ENCODE peak calls at places on chromosomes 6 and 20, in seven cellular contexts. One of them, this sample, is unnamed.

GRCh38 chr20:51802170-51802745 is at the start of gene SALL4:
- DNase-seq in GM12878: no peak
- DNase-seq in breast epithelium: no peak
- DNase-seq in transverse colon: no peak
- DNase-seq in lower lobe of right lung: no peak
- DNase-seq in stomach: peak; percentile 25
- DNase-seq in adrenal gland: no peak
- DNase-seq in this sample: no peak

GRCh38 chr6:129331450-129332138 is 378.4 kb downstream of the ARHGAP18 start:
- DNase-seq in GM12878: no peak
- DNase-seq in breast epithelium: no peak
- DNase-seq in transverse colon: no peak
- DNase-seq in adrenal gland: no peak
- DNase-seq in stomach: no peak
- DNase-seq in lower lobe of right lung: no peak
- DNase-seq in this sample: no peak

GRCh38 chr6:154257074-154257473 is 99.5 kb downstream of the IPCEF1 start:
- DNase-seq in adrenal gland: peak; percentile 17
- DNase-seq in GM12878: no peak
- DNase-seq in transverse colon: no peak
- DNase-seq in lower lobe of right lung: no peak
- DNase-seq in breast epithelium: no peak
- DNase-seq in stomach: no peak
- DNase-seq in this sample: no peak

GRCh38 chr6:27873101-27874030 is 38.8 kb downstream of the OR2B2 start:
- DNase-seq in stomach: peak; percentile 68
- DNase-seq in transverse colon: peak; percentile 80
- DNase-seq in adrenal gland: no peak
- DNase-seq in breast epithelium: peak; percentile 60
- DNase-seq in lower lobe of right lung: peak; percentile 73
- DNase-seq in GM12878: peak; percentile 90
- DNase-seq in this sample: peak; percentile 58

GRCh38 chr20:34772437-34772836 is 53.0 kb downstream of the NCOA6 start:
- DNase-seq in stomach: no peak
- DNase-seq in GM12878: no peak
- DNase-seq in breast epithelium: no peak
- DNase-seq in transverse colon: no peak
- DNase-seq in lower lobe of right lung: no peak
- DNase-seq in adrenal gland: no peak
- DNase-seq in this sample: no peak

GRCh38 chr20:44370639-44371218 is 15.2 kb downstream of the HNF4A start:
- DNase-seq in breast epithelium: no peak
- DNase-seq in adrenal gland: no peak
- DNase-seq in GM12878: no peak
- DNase-seq in transverse colon: peak; percentile 74
- DNase-seq in lower lobe of right lung: no peak
- DNase-seq in stomach: peak; percentile 69
- DNase-seq in this sample: no peak

GRCh38 chr20:63252157-63252780 is 2.0 kb downstream of the NKAIN4 start:
- DNase-seq in breast epithelium: no peak
- DNase-seq in adrenal gland: no peak
- DNase-seq in transverse colon: no peak
- DNase-seq in stomach: no peak
- DNase-seq in GM12878: no peak
- DNase-seq in lower lobe of right lung: no peak
- DNase-seq in this sample: no peak

GRCh38 chr6:32107447-32107846 is 1.7 kb downstream of the TNXB start:
- DNase-seq in adrenal gland: no peak
- DNase-seq in transverse colon: no peak
- DNase-seq in lower lobe of right lung: no peak
- DNase-seq in stomach: no peak
- DNase-seq in breast epithelium: no peak
- DNase-seq in GM12878: no peak
- DNase-seq in this sample: no peak

GRCh38 chr20:51800769-51801219 is 1.5 kb downstream of the SALL4 start:
- DNase-seq in stomach: peak; percentile 25
- DNase-seq in adrenal gland: no peak
- DNase-seq in lower lobe of right lung: no peak
- DNase-seq in GM12878: no peak
- DNase-seq in breast epithelium: no peak
- DNase-seq in transverse colon: no peak
- DNase-seq in this sample: no peak

GRCh38 chr6:152277826-152278247 is 359.3 kb downstream of the SYNE1 start:
- DNase-seq in transverse colon: peak; percentile 31
- DNase-seq in lower lobe of right lung: no peak
- DNase-seq in stomach: peak; percentile 90
- DNase-seq in GM12878: no peak
- DNase-seq in adrenal gland: no peak
- DNase-seq in breast epithelium: no peak
- DNase-seq in this sample: no peak

GRCh38 chr6:148525453-148525852 is 182.8 kb downstream of the SASH1 start:
- DNase-seq in adrenal gland: no peak
- DNase-seq in transverse colon: no peak
- DNase-seq in GM12878: no peak
- DNase-seq in stomach: no peak
- DNase-seq in lower lobe of right lung: no peak
- DNase-seq in breast epithelium: no peak
- DNase-seq in this sample: no peak

GRCh38 chr6:26329763-26330511 is 35.1 kb upstream of the BTN3A2 start:
- DNase-seq in stomach: no peak
- DNase-seq in adrenal gland: no peak
- DNase-seq in GM12878: no peak
- DNase-seq in transverse colon: peak; percentile 34
- DNase-seq in lower lobe of right lung: no peak
- DNase-seq in breast epithelium: no peak
- DNase-seq in this sample: no peak

GRCh38 chr6:168294901-168295300 is 24.7 kb downstream of the DACT2 start:
- DNase-seq in stomach: no peak
- DNase-seq in GM12878: no peak
- DNase-seq in breast epithelium: no peak
- DNase-seq in lower lobe of right lung: no peak
- DNase-seq in transverse colon: no peak
- DNase-seq in adrenal gland: no peak
- DNase-seq in this sample: no peak

GRCh38 chr6:5205035-5205469 is 55.7 kb downstream of the LYRM4 start:
- DNase-seq in stomach: no peak
- DNase-seq in lower lobe of right lung: no peak
- DNase-seq in GM12878: no peak
- DNase-seq in transverse colon: no peak
- DNase-seq in breast epithelium: no peak
- DNase-seq in adrenal gland: peak; percentile 61
- DNase-seq in this sample: no peak

GRCh38 chr6:22770042-22770441 is 200.7 kb downstream of the HDGFL1 start:
- DNase-seq in stomach: no peak
- DNase-seq in transverse colon: no peak
- DNase-seq in GM12878: no peak
- DNase-seq in adrenal gland: no peak
- DNase-seq in breast epithelium: no peak
- DNase-seq in lower lobe of right lung: no peak
- DNase-seq in this sample: no peak

GRCh38 chr6:94623586-94623985 is 953.7 kb upstream of the MANEA start:
- DNase-seq in breast epithelium: no peak
- DNase-seq in adrenal gland: no peak
- DNase-seq in transverse colon: no peak
- DNase-seq in lower lobe of right lung: no peak
- DNase-seq in GM12878: no peak
- DNase-seq in stomach: no peak
- DNase-seq in this sample: no peak

GRCh38 chr20:64119681-64120341 is 12.4 kb upstream of the NPBWR2 start:
- DNase-seq in transverse colon: no peak
- DNase-seq in lower lobe of right lung: peak; percentile 37
- DNase-seq in adrenal gland: no peak
- DNase-seq in GM12878: no peak
- DNase-seq in breast epithelium: no peak
- DNase-seq in stomach: no peak
- DNase-seq in this sample: no peak

GRCh38 chr6:15505463-15505918 is 157.3 kb downstream of the DTNBP1 start:
- DNase-seq in GM12878: no peak
- DNase-seq in breast epithelium: no peak
- DNase-seq in adrenal gland: no peak
- DNase-seq in lower lobe of right lung: no peak
- DNase-seq in stomach: no peak
- DNase-seq in transverse colon: peak; percentile 8
- DNase-seq in this sample: no peak

GRCh38 chr6:15502451-15503345 is 160.1 kb downstream of the DTNBP1 start:
- DNase-seq in adrenal gland: no peak
- DNase-seq in lower lobe of right lung: no peak
- DNase-seq in transverse colon: peak; percentile 4
- DNase-seq in GM12878: no peak
- DNase-seq in stomach: no peak
- DNase-seq in breast epithelium: no peak
- DNase-seq in this sample: no peak

GRCh38 chr6:15504581-15505350 is 158.1 kb downstream of the DTNBP1 start:
- DNase-seq in adrenal gland: peak; percentile 82
- DNase-seq in transverse colon: peak; percentile 48
- DNase-seq in stomach: peak; percentile 39
- DNase-seq in lower lobe of right lung: no peak
- DNase-seq in breast epithelium: peak; percentile 68
- DNase-seq in GM12878: no peak
- DNase-seq in this sample: no peak

GRCh38 chr6:15503346-15503680 is 159.5 kb downstream of the DTNBP1 start:
- DNase-seq in transverse colon: no peak
- DNase-seq in breast epithelium: peak; percentile 17
- DNase-seq in stomach: no peak
- DNase-seq in GM12878: no peak
- DNase-seq in lower lobe of right lung: no peak
- DNase-seq in adrenal gland: no peak
- DNase-seq in this sample: no peak

GRCh38 chr6:15504040-15504491 is 158.8 kb downstream of the DTNBP1 start:
- DNase-seq in adrenal gland: no peak
- DNase-seq in GM12878: no peak
- DNase-seq in breast epithelium: peak; percentile 43
- DNase-seq in lower lobe of right lung: no peak
- DNase-seq in stomach: no peak
- DNase-seq in transverse colon: peak; percentile 16
- DNase-seq in this sample: no peak
- TF ChIP-seq CTCF in adrenal gland: no peak
- TF ChIP-seq CTCF in GM12878: no peak
- TF ChIP-seq CTCF in breast epithelium: no peak
- TF ChIP-seq CTCF in lower lobe of right lung: peak; percentile 31
- TF ChIP-seq CTCF in stomach: no peak
- TF ChIP-seq CTCF in transverse colon: no peak
- TF ChIP-seq CTCF in this sample: no peak

GRCh38 chr20:3068986-3069900 is 2.2 kb upstream of the OXT start:
- DNase-seq in breast epithelium: no peak
- DNase-seq in adrenal gland: peak; percentile 86
- DNase-seq in transverse colon: no peak
- DNase-seq in GM12878: no peak
- DNase-seq in stomach: peak; percentile 38
- DNase-seq in lower lobe of right lung: no peak
- DNase-seq in this sample: no peak
- TF ChIP-seq CTCF in breast epithelium: no peak
- TF ChIP-seq CTCF in adrenal gland: no peak
- TF ChIP-seq CTCF in transverse colon: no peak
- TF ChIP-seq CTCF in GM12878: peak; percentile 19
- TF ChIP-seq CTCF in stomach: no peak
- TF ChIP-seq CTCF in lower lobe of right lung: no peak
- TF ChIP-seq CTCF in this sample: no peak

DNA sequence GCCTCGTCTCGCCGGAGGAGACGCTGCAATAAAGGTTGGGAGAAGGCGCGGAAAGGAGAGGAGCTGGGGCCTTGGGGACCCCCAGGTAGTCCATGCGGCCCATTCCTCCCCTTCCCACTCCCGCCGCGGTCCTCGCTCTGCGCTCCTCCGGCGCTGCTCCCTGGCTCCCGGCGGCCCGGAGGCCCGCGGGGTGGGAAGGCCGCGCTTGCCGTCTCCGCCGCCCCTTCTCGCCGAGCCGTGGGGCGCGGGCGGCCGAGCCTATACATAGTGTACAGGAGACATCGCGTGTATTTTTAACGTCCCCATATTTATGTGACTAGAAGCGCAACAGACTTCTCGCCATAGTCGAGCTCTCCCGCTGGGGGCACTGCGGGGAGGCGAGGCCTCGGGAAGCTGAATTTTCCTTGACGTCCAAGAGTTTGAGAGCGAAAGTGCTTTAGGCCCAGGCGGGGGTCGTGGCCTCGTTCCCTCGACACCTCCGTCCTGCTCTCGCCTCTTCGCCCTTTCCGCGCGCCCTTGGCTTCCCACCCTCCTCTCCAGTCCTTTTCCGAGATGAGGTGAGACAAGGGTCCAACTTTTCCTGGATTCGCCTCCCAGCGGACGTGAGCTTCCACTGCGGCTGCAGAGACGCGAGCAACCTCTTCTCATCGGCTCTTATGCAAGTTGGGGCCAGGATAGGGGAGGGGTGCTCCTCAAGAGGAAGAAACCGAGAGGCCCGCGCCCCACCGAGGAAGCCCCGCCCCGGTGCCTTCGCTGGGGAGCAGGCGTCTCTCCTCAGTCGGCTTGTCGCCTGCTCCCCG is 29.0 kb downstream of the SLC12A5 start:
- DNase-seq in lower lobe of right lung: peak; percentile 78
- DNase-seq in adrenal gland: peak; percentile 46
- DNase-seq in transverse colon: peak; percentile 16
- DNase-seq in breast epithelium: no peak
- DNase-seq in stomach: peak; percentile 35
- DNase-seq in GM12878: no peak
- DNase-seq in this sample: no peak
- TF ChIP-seq CTCF in lower lobe of right lung: no peak
- TF ChIP-seq CTCF in adrenal gland: peak; percentile 26
- TF ChIP-seq CTCF in transverse colon: peak; percentile 23
- TF ChIP-seq CTCF in breast epithelium: no peak
- TF ChIP-seq CTCF in stomach: no peak
- TF ChIP-seq CTCF in GM12878: no peak
- TF ChIP-seq CTCF in this sample: no peak

GRCh38 chr6:68572525-68572924 is 62.6 kb upstream of the ADGRB3 start:
- DNase-seq in adrenal gland: no peak
- DNase-seq in lower lobe of right lung: no peak
- DNase-seq in breast epithelium: no peak
- DNase-seq in GM12878: peak; percentile 3
- DNase-seq in stomach: no peak
- DNase-seq in transverse colon: no peak
- DNase-seq in this sample: no peak
- TF ChIP-seq CTCF in adrenal gland: peak; percentile 32
- TF ChIP-seq CTCF in lower lobe of right lung: peak; percentile 35
- TF ChIP-seq CTCF in breast epithelium: no peak
- TF ChIP-seq CTCF in GM12878: peak; percentile 52
- TF ChIP-seq CTCF in stomach: no peak
- TF ChIP-seq CTCF in transverse colon: no peak
- TF ChIP-seq CTCF in this sample: no peak